ENCODE peak calls at places on chromosomes 6 and 20, in eight cellular contexts. R is mucosa of gallbladder, M is SHP77 treated with DMSO at 0.1 percent for 48 hours, X is fibroblast of pulmonary artery, A is brain microvascular endothelial cell, S is NCI-H1092 treated with DMSO at 0.1 percent for 48 hours, O is AG09309, J is AG08396. V is an unnamed sample.

GRCh38 chr20:2385026-2385425 is 4.3 kb downstream of the TGM6 start:
- DNase-seq in J (no peak), O (no peak), M (no peak), X (no peak), A (no peak), S (no peak), R (no peak), V (no peak)

GRCh38 chr6:69584913-69585729 is 211.7 kb downstream of the LMBRD1 start:
- DNase-seq in X (no peak), M (no peak), J (no peak), A (peak), S (no peak), R (peak), O (no peak), V (no peak)

GRCh38 chr6:32194825-32195651 is 2.6 kb upstream of the GPSM3 start:
- DNase-seq in A (peak), S (peak), J (peak), R (no peak), X (peak), M (no peak), O (peak), V (no peak)

GRCh38 chr6:44539701-44540100 is 152.2 kb downstream of the CDC5L start:
- DNase-seq in J (no peak), O (no peak), A (no peak), R (no peak), M (no peak), X (no peak), S (no peak), V (no peak)

GRCh38 chr6:74447013-74447412 is 751.0 kb downstream of the CD109 start:
- DNase-seq in M (no peak), O (no peak), A (peak), S (no peak), J (peak), R (no peak), X (peak), V (no peak)

GRCh38 chr6:17472653-17473183 is 79.3 kb downstream of the CAP2 start:
- DNase-seq in S (peak), O (no peak), R (no peak), A (peak), J (no peak), X (no peak), M (no peak), V (no peak)

GRCh38 chr20:4989570-4989969 is 11.7 kb downstream of the SLC23A2 start:
- DNase-seq in J (no peak), M (no peak), S (no peak), A (no peak), X (no peak), R (no peak), O (no peak), V (no peak)

GRCh38 chr20:5608448-5609161 is 141.6 kb upstream of the SHLD1 start:
- DNase-seq in J (no peak), A (no peak), X (peak), R (no peak), O (no peak), M (no peak), S (peak), V (no peak)

GRCh38 chr6:30238178-30238795 is 25.1 kb upstream of the TRIM26 start:
- DNase-seq in A (peak), S (no peak), J (no peak), O (no peak), M (no peak), X (peak), R (no peak), V (no peak)

GRCh38 chr20:60046011-60046413 is 87.8 kb downstream of the CDH26 start:
- DNase-seq in R (no peak), M (no peak), A (no peak), X (no peak), O (peak), J (no peak), S (no peak), V (no peak)

GRCh38 chr6:18509871-18510643 is 122.9 kb downstream of the RNF144B start:
- DNase-seq in J (no peak), O (peak), M (no peak), A (no peak), X (no peak), R (no peak), S (no peak), V (no peak)

GRCh38 chr6:167906899-167907298 is 80.2 kb downstream of the AFDN start:
- DNase-seq in A (peak), M (no peak), O (no peak), S (peak), X (peak), J (no peak), R (peak), V (no peak)

GRCh38 chr6:127210725-127211124 is 55.9 kb upstream of the RNF146 start:
- DNase-seq in O (no peak), X (no peak), J (no peak), A (no peak), M (no peak), R (no peak), S (no peak), V (no peak)

GRCh38 chr6:111880181-111880944 is 7.1 kb upstream of the FYN start:
- DNase-seq in M (no peak), X (peak), S (no peak), J (no peak), O (no peak), R (no peak), A (no peak), V (no peak)

GRCh38 chr6:151847064-151847463 is 39.6 kb downstream of the ESR1 start:
- DNase-seq in X (peak), O (no peak), S (no peak), A (peak), M (no peak), J (peak), R (no peak), V (no peak)

GRCh38 chr20:1867495-1868260 is 27.5 kb upstream of the SIRPA start:
- DNase-seq in J (no peak), R (no peak), X (peak), M (no peak), S (no peak), A (no peak), O (no peak), V (no peak)